ENCODE peak calls at places on chromosomes 4 and X, in seven cellular contexts. L is H9, V is IMR-90, P is mesenchymal stem cell, W is neuronal stem cell, D is trophoblast cell, I is H1. Q is an unnamed sample.

GRCh38 chr4:3406021-3406420 is 35.7 kb upstream of the HGFAC start:
- DNase-seq in L (peak), W (no peak), P (no peak), V (no peak), I (no peak), D (no peak), Q (no peak)

GRCh38 chrX:104391905-104392304 is 137.2 kb upstream of the ESX1 start:
- DNase-seq in P (no peak), V (no peak), I (no peak), L (no peak), W (no peak), D (no peak), Q (no peak)

GRCh38 chr4:69831646-69832325 is 28.2 kb downstream of the SULT1E1 start:
- DNase-seq in V (no peak), P (no peak), I (no peak), L (no peak), D (peak), W (no peak), Q (peak)

GRCh38 chrX:149493567-149494562 is 11.2 kb downstream of the IDS start:
- DNase-seq in V (no peak), L (no peak), D (no peak), P (peak), I (no peak), W (no peak), Q (peak)

GRCh38 chrX:140360284-140360683 is 144.6 kb downstream of the SOX3 start:
- DNase-seq in D (no peak), W (no peak), I (no peak), P (no peak), L (no peak), V (no peak), Q (peak)

GRCh38 chr4:74117024-74117534 is 18.1 kb upstream of the CXCL2 start:
- DNase-seq in L (no peak), D (peak), I (no peak), V (peak), W (no peak), P (peak), Q (peak)

GRCh38 chr4:47704693-47705325 is 133.1 kb downstream of the CORIN start:
- DNase-seq in L (peak), P (peak), V (peak), W (peak), I (no peak), D (peak), Q (peak)

GRCh38 chrX:126658447-126658846 is 105.8 kb upstream of the DCAF12L1 start:
- DNase-seq in W (no peak), I (no peak), V (no peak), L (no peak), D (no peak), P (no peak), Q (no peak)

GRCh38 chrX:9429767-9430166 is 35.1 kb upstream of the TBL1X start:
- DNase-seq in W (no peak), I (no peak), D (peak), V (no peak), P (no peak), L (no peak), Q (no peak)

GRCh38 chrX:12383196-12383595 is 244.9 kb downstream of the FRMPD4 start:
- DNase-seq in W (no peak), P (no peak), D (no peak), L (no peak), I (no peak), V (no peak), Q (peak)

GRCh38 chrX:107629533-107629909 is 1.2 kb downstream of the PRPS1 start:
- DNase-seq in W (no peak), L (no peak), V (peak), I (no peak), D (no peak), P (peak), Q (peak)

GRCh38 chr4:25448379-25449109 is 71.5 kb downstream of the ANAPC4 start:
- DNase-seq in I (no peak), V (peak), D (peak), P (peak), W (no peak), L (peak), Q (peak)
- H3K4me2 ChIP-seq in I (no peak), V (no peak), D (no peak), P (no peak), W (no peak), L (no peak), Q (no peak)

DNA sequence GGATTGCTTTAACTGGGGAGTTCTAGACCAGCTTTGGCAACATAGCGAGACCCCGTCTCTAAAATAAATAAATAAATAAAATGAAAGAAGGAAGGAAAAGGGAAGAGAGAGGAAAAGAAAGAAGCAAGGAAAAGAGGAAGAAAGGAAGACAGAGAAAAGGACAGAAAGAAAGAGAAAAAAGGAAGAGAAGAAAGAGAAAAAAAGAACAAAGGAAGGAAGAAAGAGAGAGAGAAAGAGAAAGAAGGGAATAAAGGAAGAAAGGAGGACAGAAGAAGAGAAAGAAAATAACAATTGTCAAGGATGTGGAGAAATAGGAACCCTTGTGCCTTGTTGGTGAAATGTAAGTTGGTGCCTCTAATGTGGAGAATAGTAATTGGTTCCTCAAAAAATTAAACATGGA is 74.6 kb downstream of the ANAPC4 start:
- DNase-seq in L (no peak), I (no peak), P (no peak), W (no peak), V (no peak), D (no peak), Q (no peak)
- H2AK5ac ChIP-seq in L (no peak), I (no peak), P (no peak), W (no peak), V (no peak), D (no peak), Q (no peak)

GRCh38 chr4:40202474-40202873 is 5.6 kb downstream of the RHOH start:
- DNase-seq in L (no peak), I (no peak), W (no peak), D (no peak), P (no peak), V (no peak), Q (no peak)

GRCh38 chr4:40201898-40202297 is 5.1 kb downstream of the RHOH start:
- DNase-seq in P (no peak), D (no peak), V (no peak), I (no peak), L (no peak), W (no peak), Q (no peak)

GRCh38 chr4:40199999-40200880 is 3.4 kb downstream of the RHOH start:
- DNase-seq in D (peak), I (no peak), V (peak), P (peak), W (no peak), L (no peak), Q (no peak)

GRCh38 chr4:40199179-40199670 is 2.4 kb downstream of the RHOH start:
- DNase-seq in W (no peak), V (no peak), I (no peak), L (no peak), P (no peak), D (no peak), Q (no peak)

DNA sequence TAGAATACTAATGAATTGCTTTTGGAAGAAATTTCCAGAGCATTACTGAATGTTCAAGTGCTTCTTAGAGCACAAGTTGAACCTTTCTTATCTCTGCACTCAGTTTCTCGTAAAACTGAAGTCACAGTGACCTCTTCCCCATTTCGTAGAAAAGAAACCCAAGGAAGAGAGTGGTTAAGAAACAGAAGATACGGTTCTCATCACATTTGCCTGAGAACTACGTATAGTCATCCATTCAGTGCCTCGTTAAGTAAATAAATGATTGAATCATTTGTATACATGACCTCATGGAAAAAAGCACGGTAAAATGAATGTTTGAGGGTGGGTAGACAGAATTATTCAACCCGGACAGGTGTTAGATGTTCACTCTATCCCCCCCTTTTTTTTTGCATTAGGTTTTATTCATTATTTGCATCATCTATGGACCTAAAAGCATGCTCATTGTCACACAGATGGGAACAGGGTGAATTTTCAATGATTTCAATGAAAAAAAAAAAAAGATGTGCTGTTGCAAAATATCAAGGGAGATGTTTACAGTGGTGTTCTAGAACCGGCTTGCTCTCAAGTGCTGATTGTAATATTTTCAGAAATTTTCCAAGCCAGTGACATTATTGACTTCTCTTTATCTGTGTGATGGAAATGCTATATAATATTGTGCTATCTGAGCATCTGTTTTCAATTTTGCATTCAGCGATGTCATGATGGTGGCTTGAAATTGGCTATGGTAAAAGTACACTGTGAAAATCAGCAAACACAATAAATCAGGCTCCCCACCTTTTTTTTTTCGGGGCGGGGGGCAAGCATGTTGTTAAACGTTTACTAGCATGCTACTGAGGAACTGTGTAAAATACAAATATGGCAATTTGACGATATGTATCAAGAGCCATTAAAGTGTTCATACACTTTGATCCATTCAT is 4.3 kb downstream of the RHOH start:
- DNase-seq in I (no peak), P (peak), V (peak), L (no peak), D (peak), W (no peak), Q (no peak)
- H3K4me2 ChIP-seq in I (no peak), P (no peak), V (peak), L (no peak), D (no peak), W (no peak), Q (no peak)

GRCh38 chr4:109032676-109033075 is 269.8 kb downstream of the COL25A1 start:
- DNase-seq in V (no peak), D (no peak), P (no peak), I (no peak), L (no peak), W (peak), Q (no peak)
- H2AK5ac ChIP-seq in V (no peak), D (no peak), P (no peak), I (no peak), L (no peak), W (no peak), Q (no peak)

DNA sequence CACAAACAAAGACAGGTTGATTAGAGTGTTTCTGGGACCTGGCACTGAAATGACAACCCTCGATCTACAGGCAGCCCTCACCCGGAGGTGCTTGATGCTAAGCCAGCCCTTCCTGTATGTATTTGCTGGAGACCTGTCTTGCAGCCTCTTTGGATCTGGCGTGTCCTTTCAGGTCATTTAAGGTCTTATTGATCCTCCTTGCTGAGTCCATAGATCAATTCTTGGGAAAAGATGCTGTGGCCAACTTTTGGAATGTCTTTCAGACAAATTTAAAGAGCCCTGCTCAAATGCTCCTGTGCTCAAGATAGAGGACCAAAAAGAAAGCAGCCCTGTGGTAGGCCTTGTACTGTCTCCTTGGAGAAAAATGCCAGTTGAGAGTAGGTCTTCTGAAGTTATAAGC is 6.8 kb upstream of the SETD7 start:
- DNase-seq in D (no peak), W (no peak), L (no peak), I (no peak), V (no peak), P (no peak), Q (no peak)
- H3K4me2 ChIP-seq in D (no peak), W (no peak), L (no peak), I (no peak), V (no peak), P (no peak), Q (no peak)

DNA sequence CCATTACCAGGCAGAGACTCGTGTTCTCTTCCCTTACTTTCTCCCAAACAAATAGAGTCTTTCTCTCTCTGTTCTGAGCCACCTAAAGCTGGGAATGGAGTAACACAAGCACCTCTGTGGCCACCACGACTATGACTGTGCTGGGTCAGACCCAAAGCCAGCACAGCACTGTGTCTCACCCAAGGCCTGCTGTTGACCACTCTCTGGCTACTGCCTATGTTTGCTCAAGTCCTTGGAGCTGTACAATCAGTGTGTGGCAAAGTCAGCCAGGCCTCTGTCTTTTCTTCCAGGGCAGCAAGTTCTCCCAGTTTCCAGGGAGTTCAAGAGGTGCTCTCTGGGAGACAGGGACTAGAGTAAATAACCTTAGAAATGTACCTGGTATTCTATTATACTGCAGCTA is 239.4 kb downstream of the FAM47A start:
- DNase-seq in V (no peak), P (no peak), L (no peak), W (no peak), D (no peak), I (no peak), Q (no peak)
- H2AK5ac ChIP-seq in V (no peak), P (no peak), L (no peak), W (no peak), D (no peak), I (no peak), Q (no peak)